ENCODE peak calls at places on chromosomes 11 and 22, in seven cellular contexts. J, E, W, V, L, P and O are unnamed samples.

GRCh38 chr11:7555067-7555699 is 41.4 kb downstream of the PPFIBP2 start:
- DNase-seq in J (no peak), E (no peak), W (no peak), V (no peak), L (peak; percentile 31), P (no peak), O (no peak)

GRCh38 chr11:65422104-65422632 is 430 bp upstream of the NEAT1 start:
- DNase-seq in J (peak; percentile 94), E (peak; percentile 86), W (peak; percentile 96), V (peak; percentile 79), L (peak; percentile 97), P (peak; percentile 98), O (peak; percentile 76)

GRCh38 chr11:12243511-12243910 is 133.1 kb downstream of the MICAL2 start:
- DNase-seq in J (no peak), E (no peak), W (no peak), V (no peak), L (peak; percentile 57), P (no peak), O (no peak)

GRCh38 chr22:43946391-43946680 is 8.9 kb upstream of the SAMM50 start:
- DNase-seq in J (no peak), E (no peak), W (no peak), V (no peak), L (no peak), P (peak; percentile 13), O (no peak)

GRCh38 chr11:79263001-79263400 is 177.8 kb downstream of the TENM4 start:
- DNase-seq in J (no peak), E (no peak), W (no peak), V (no peak), L (peak; percentile 66), P (peak; percentile 48), O (no peak)

GRCh38 chr11:103525069-103525468 is 415.8 kb downstream of the DYNC2H1 start:
- DNase-seq in J (no peak), E (no peak), W (no peak), V (no peak), L (no peak), P (peak; percentile 80), O (no peak)

GRCh38 chr11:13695886-13696285 is 27.4 kb downstream of the FAR1 start:
- DNase-seq in J (no peak), E (no peak), W (no peak), V (no peak), L (no peak), P (no peak), O (no peak)

GRCh38 chr11:122633219-122633829 is 22.2 kb upstream of the UBASH3B start:
- DNase-seq in J (no peak), E (no peak), W (peak; percentile 30), V (no peak), L (no peak), P (peak; percentile 86), O (no peak)

GRCh38 chr22:38314992-38315800 is 2.0 kb downstream of the CSNK1E start:
- DNase-seq in J (no peak), E (no peak), W (no peak), V (no peak), L (no peak), P (no peak), O (no peak)

GRCh38 chr11:107916671-107917241 is 11.5 kb upstream of the RAB39A start:
- DNase-seq in J (no peak), E (no peak), W (peak; percentile 56), V (no peak), L (no peak), P (peak; percentile 22), O (peak; percentile 15)